ENCODE peak calls at places on chromosome 2, in five cellular contexts. R is endodermal cell, Z is adrenal gland, U is cardiac fibroblast, P is uterus. N is an unnamed sample.

GRCh38 chr2:126657146-126657635 is 1.2 kb downstream of the GYPC start:
- DNase-seq in R (peak; percentile 72), Z (peak; percentile 42), U (peak; percentile 93), P (peak; percentile 65), N (peak; percentile 96)

GRCh38 chr2:121049141-121049540 is 235.9 kb downstream of the TFCP2L1 start:
- DNase-seq in R (no peak), Z (no peak), U (no peak), P (no peak), N (no peak)

GRCh38 chr2:238947920-238948710 is 100.2 kb downstream of the TWIST2 start:
- DNase-seq in R (peak; percentile 49), Z (peak; percentile 10), U (peak; percentile 53), P (peak; percentile 50), N (peak; percentile 97)

GRCh38 chr2:180040146-180040925 is 33.2 kb upstream of the CWC22 start:
- DNase-seq in R (no peak), Z (no peak), U (peak; percentile 98), P (no peak), N (peak; percentile 88)

GRCh38 chr2:230664128-230664527 is 48.5 kb upstream of the CAB39 start:
- DNase-seq in R (no peak), Z (no peak), U (peak; percentile 59), P (no peak), N (no peak)

GRCh38 chr2:70901235-70902066 is 34.2 kb upstream of the ATP6V1B1 start:
- DNase-seq in R (peak; percentile 87), Z (no peak), U (peak; percentile 48), P (no peak), N (peak; percentile 40)

GRCh38 chr2:100184055-100184737 is 41.8 kb upstream of the AFF3 start:
- DNase-seq in R (no peak), Z (no peak), U (no peak), P (no peak), N (no peak)

GRCh38 chr2:66872056-66872821 is 437.3 kb downstream of the MEIS1 start:
- DNase-seq in R (no peak), Z (no peak), U (peak; percentile 17), P (peak; percentile 59), N (peak; percentile 51)

GRCh38 chr2:172000696-172001361 is 1.1 kb downstream of the METAP1D start:
- DNase-seq in R (no peak), Z (no peak), U (no peak), P (no peak), N (no peak)

GRCh38 chr2:215149060-215149459 is 10.6 kb upstream of the ABCA12 start:
- DNase-seq in R (no peak), Z (no peak), U (no peak), P (no peak), N (no peak)

GRCh38 chr2:207616185-207616584 is 9.0 kb downstream of the METTL21A start:
- DNase-seq in R (no peak), Z (no peak), U (peak; percentile 18), P (no peak), N (peak; percentile 73)

GRCh38 chr2:20614201-20615045 is 36.5 kb downstream of the HS1BP3 start:
- DNase-seq in R (peak; percentile 88), Z (no peak), U (no peak), P (peak; percentile 21), N (no peak)

GRCh38 chr2:174729797-174730529 is 34.3 kb downstream of the CHRNA1 start:
- DNase-seq in R (peak; percentile 70), Z (no peak), U (no peak), P (no peak), N (no peak)

GRCh38 chr2:70903641-70904340 is 31.9 kb upstream of the ATP6V1B1 start:
- DNase-seq in R (peak; percentile 68), Z (no peak), U (no peak), P (no peak), N (no peak)

GRCh38 chr2:218074031-218074430 is 5.0 kb downstream of the RUFY4 start:
- DNase-seq in R (peak; percentile 89), Z (no peak), U (peak; percentile 10), P (no peak), N (peak; percentile 24)

GRCh38 chr2:26530696-26531095 is 52.8 kb upstream of the OTOF start:
- DNase-seq in R (peak; percentile 33), Z (no peak), U (peak; percentile 49), P (no peak), N (no peak)

GRCh38 chr2:74181739-74182138 is 3.1 kb upstream of the MOB1A start:
- DNase-seq in R (no peak), Z (peak; percentile 30), U (no peak), P (no peak), N (peak; percentile 79)

GRCh38 chr2:101653469-101653868 is 44.0 kb upstream of the MAP4K4 start:
- DNase-seq in R (no peak), Z (no peak), U (no peak), P (no peak), N (no peak)

GRCh38 chr2:101658387-101658786 is 39.1 kb upstream of the MAP4K4 start:
- DNase-seq in R (no peak), Z (no peak), U (no peak), P (no peak), N (no peak)

GRCh38 chr2:101657787-101658186 is 39.7 kb upstream of the MAP4K4 start:
- DNase-seq in R (peak; percentile 55), Z (no peak), U (no peak), P (no peak), N (no peak)

DNA sequence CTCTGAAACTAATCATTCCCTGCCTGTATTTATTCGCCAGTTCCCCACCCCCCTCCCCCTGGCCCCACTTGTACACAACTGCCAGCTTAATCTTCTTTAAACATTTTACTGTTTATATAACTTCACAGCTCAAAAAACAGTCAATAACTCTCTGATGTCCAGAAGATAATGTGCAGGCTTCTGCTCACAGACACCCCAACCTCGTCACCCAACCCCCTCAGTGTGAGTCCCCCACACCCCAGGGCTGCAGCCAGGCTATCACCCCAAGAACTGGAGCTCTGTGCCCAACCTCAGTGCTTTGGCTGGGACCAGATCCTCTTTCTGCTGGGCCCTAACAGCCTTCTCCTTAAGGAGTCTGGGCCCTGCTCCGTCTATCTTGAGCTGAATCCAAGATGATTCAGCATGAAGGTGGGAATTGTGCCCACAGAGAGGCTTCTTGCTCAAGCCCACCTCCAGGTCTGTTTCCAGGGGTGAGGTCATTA is 41.5 kb upstream of the MAP4K4 start:
- DNase-seq in R (peak; percentile 24), Z (no peak), U (peak; percentile 60), P (peak; percentile 35), N (peak; percentile 32)
- TF ChIP-seq CTCF in R (no peak), Z (no peak), U (no peak), P (no peak), N (no peak)

GRCh38 chr2:201260302-201260800 is at the start of gene CASP8:
- DNase-seq in R (peak; percentile 30), Z (no peak), U (peak; percentile 66), P (peak; percentile 31), N (peak; percentile 36)
- H3K4me3 ChIP-seq in R (no peak within 1 kb of the TSS), Z (no peak within 1 kb of the TSS), U (no peak within 1 kb of the TSS), P (no peak within 1 kb of the TSS), N (peak within 1 kb of the TSS; percentile 64)

DNA sequence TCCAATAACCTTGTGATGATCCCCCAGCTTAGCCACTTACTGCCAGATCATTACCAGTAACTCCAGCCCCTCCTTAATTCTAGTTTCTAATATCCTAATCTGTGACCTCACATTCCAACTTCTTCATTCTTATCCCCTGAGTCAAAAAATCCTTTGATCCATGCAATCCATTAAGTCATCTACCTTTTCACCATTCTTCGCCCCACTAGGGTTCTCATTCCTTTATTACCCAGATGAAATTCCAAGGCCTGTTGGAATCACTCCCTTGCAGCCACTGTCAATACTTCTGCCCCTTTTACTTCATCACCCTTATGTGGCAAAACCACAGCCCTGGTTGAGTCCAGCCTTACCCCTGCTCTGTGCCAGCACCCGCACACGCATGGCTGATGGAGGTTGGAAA is 20.3 kb upstream of the IL36G start:
- DNase-seq in R (no peak), Z (no peak), U (no peak), P (no peak), N (no peak)
- TF ChIP-seq CTCF in R (no peak), Z (no peak), U (no peak), P (no peak), N (no peak)

GRCh38 chr2:130370490-130370889 is 14.6 kb downstream of the PTPN18 start:
- DNase-seq in R (no peak), Z (no peak), U (no peak), P (no peak), N (no peak)
- H3K4me3 ChIP-seq in R (no peak overlapping the region), Z (no peak overlapping the region), U (no peak overlapping the region), P (no peak overlapping the region), N (no peak overlapping the region)

DNA sequence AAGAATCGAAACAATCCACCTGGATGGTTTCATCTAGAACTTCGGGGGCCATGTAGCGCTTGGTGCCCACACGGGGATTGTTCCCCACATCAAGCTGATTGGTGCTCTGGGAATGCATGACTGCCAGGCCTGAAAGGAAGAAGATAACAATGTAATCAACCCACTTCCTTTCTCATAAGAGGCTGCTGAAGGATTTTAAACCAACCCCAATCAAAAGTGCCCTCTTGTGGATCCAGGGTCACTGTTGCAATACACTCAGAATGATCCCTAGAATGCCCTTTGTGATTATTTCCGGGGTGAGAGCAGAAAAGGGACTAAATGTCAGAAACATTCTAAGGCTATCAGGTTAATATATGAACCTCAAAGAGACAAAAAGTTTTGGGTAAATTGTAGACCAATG is 115.2 kb downstream of the ACVR1 start:
- DNase-seq in R (no peak), Z (no peak), U (no peak), P (no peak), N (no peak)
- TF ChIP-seq CTCF in R (peak; percentile 24), Z (no peak), U (no peak), P (no peak), N (no peak)

GRCh38 chr2:232699110-232699509 is 2.0 kb downstream of the GIGYF2 start:
- DNase-seq in R (peak; percentile 50), Z (no peak), U (no peak), P (no peak), N (no peak)
- H3K4me3 ChIP-seq in R (peak overlapping the region; percentile 92), Z (no peak overlapping the region), U (no peak overlapping the region), P (no peak overlapping the region), N (peak overlapping the region; percentile 91)

DNA sequence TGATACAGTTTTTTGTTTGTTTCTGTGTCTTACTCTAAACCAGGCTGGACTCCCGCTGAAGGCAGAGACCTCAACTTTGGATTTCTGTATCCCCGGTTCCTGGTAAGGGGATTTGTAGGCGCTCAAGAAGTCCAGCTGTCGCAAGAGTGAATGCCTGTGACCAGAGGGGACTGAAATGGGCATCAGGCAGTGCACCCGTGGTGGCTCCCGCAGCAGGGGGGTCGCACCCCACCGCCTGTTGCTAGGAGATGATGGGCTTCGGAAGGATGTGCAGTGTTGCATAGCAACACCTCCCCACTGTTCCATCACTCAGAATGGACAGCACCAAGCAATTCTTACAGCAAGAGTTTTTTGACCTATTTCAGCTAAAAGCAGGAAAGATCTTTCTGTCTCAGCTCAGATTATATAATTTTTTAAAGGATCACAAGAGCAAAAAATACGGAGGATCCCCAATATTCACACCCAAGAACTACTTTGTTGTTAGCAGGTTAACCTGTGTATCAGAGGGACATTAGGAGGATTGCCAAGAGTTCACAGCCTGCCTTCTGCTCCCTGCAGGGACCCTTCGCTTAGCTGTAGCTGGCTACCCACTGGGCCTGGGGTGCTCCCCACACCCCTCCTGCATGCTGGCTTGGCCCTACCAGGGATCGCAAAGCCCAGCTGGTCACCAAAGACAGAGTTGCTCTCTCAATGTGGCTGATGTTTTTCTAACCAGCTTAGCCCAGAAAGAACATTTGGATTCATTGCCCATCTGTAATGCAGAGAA is 63.8 kb downstream of the SOWAHC start:
- DNase-seq in R (no peak), Z (no peak), U (no peak), P (no peak), N (no peak)
- TF ChIP-seq CTCF in R (no peak), Z (no peak), U (no peak), P (no peak), N (no peak)

GRCh38 chr2:128322651-128323491 is 4.2 kb upstream of the HS6ST1 start:
- DNase-seq in R (peak; percentile 80), Z (peak; percentile 50), U (peak; percentile 33), P (peak; percentile 34), N (no peak)
- H3K4me3 ChIP-seq in R (no peak overlapping the region), Z (no peak overlapping the region), U (peak overlapping the region; percentile 29), P (peak overlapping the region; percentile 35), N (peak overlapping the region; percentile 55)

GRCh38 chr2:9972621-9973445 is 21.3 kb downstream of the GRHL1 start:
- DNase-seq in R (no peak), Z (no peak), U (peak; percentile 55), P (no peak), N (peak; percentile 91)
- TF ChIP-seq CTCF in R (no peak), Z (no peak), U (no peak), P (no peak), N (no peak)